ENCODE peak calls at places on chromosomes 12 and 14, in six cellular contexts. O, I, Z, W, D and G are unnamed samples.

GRCh38 chr12:68617160-68617926 is 6.6 kb downstream of the RAP1B start:
- DNase-seq in O (no peak), I (no peak), Z (peak; percentile 70), W (no peak), D (no peak), G (peak; percentile 78)

GRCh38 chr12:43154498-43155045 is 397.4 kb downstream of the ADAMTS20 start:
- DNase-seq in O (no peak), I (no peak), Z (no peak), W (no peak), D (no peak), G (no peak)

GRCh38 chr12:59808317-59808910 is 212.6 kb downstream of the SLC16A7 start:
- DNase-seq in O (no peak), I (no peak), Z (peak; percentile 66), W (no peak), D (no peak), G (peak; percentile 63)

GRCh38 chr12:26891704-26892103 is 46.1 kb downstream of the INTS13 start:
- DNase-seq in O (no peak), I (no peak), Z (no peak), W (no peak), D (no peak), G (no peak)

GRCh38 chr12:124695861-124696260 is 128.4 kb upstream of the NCOR2 start:
- DNase-seq in O (no peak), I (no peak), Z (no peak), W (peak; percentile 66), D (no peak), G (no peak)

GRCh38 chr14:99479160-99479902 is 1.3 kb downstream of the SETD3 start:
- DNase-seq in O (no peak), I (no peak), Z (peak; percentile 21), W (no peak), D (no peak), G (peak; percentile 15)

GRCh38 chr12:68673788-68674187 is 13.0 kb upstream of the NUP107 start:
- DNase-seq in O (no peak), I (no peak), Z (no peak), W (no peak), D (no peak), G (no peak)

GRCh38 chr12:91109148-91109564 is 2.1 kb downstream of the LUM start:
- DNase-seq in O (peak; percentile 83), I (no peak), Z (peak; percentile 84), W (peak; percentile 81), D (peak; percentile 66), G (peak; percentile 74)

GRCh38 chr12:11705010-11705409 is 55.5 kb downstream of the ETV6 start:
- DNase-seq in O (no peak), I (no peak), Z (peak; percentile 94), W (no peak), D (peak; percentile 23), G (peak; percentile 99)

GRCh38 chr12:110668480-110669192 is 20.3 kb downstream of the HVCN1 start:
- DNase-seq in O (no peak), I (no peak), Z (no peak), W (no peak), D (no peak), G (no peak)

GRCh38 chr12:86373813-86374212 is 117.6 kb upstream of the MGAT4C start:
- DNase-seq in O (no peak), I (no peak), Z (no peak), W (no peak), D (no peak), G (no peak)

GRCh38 chr12:20440408-20440807 is 72.1 kb downstream of the PDE3A start:
- DNase-seq in O (no peak), I (no peak), Z (no peak), W (no peak), D (no peak), G (no peak)

GRCh38 chr12:68376901-68377300 is 44.7 kb upstream of the MDM1 start:
- DNase-seq in O (no peak), I (no peak), Z (no peak), W (no peak), D (no peak), G (no peak)

GRCh38 chr14:69046468-69046867 is 67.4 kb upstream of the ACTN1 start:
- DNase-seq in O (peak; percentile 69), I (no peak), Z (peak; percentile 65), W (no peak), D (peak; percentile 37), G (peak; percentile 88)

GRCh38 chr12:130192667-130193345 is 30.5 kb downstream of the FZD10 start:
- DNase-seq in O (no peak), I (no peak), Z (no peak), W (no peak), D (no peak), G (no peak)

GRCh38 chr12:123483602-123484273 is 25.8 kb downstream of the SNRNP35 start:
- DNase-seq in O (no peak), I (no peak), Z (peak; percentile 18), W (no peak), D (no peak), G (no peak)

GRCh38 chr12:122724641-122725243 is 5.9 kb downstream of the HCAR1 start:
- DNase-seq in O (no peak), I (no peak), Z (no peak), W (no peak), D (no peak), G (no peak)

GRCh38 chr14:103007555-103007954 is 49.8 kb downstream of the CDC42BPB start:
- DNase-seq in O (no peak), I (no peak), Z (no peak), W (peak; percentile 32), D (no peak), G (no peak)

GRCh38 chr12:124759841-124760508 is 103.7 kb downstream of the SCARB1 start:
- DNase-seq in O (no peak), I (no peak), Z (peak; percentile 58), W (peak; percentile 50), D (no peak), G (no peak)

GRCh38 chr14:21112267-21112666 is 11.4 kb downstream of the TMEM253 start:
- DNase-seq in O (no peak), I (no peak), Z (no peak), W (no peak), D (no peak), G (no peak)

GRCh38 chr12:89709994-89710872 is 1.6 kb upstream of the ATP2B1 start:
- DNase-seq in O (peak; percentile 67), I (peak; percentile 7), Z (peak; percentile 51), W (peak; percentile 63), D (peak; percentile 60), G (no peak)

GRCh38 chr12:55940065-55940732 is 9.2 kb downstream of the DGKA start:
- DNase-seq in O (peak; percentile 84), I (peak; percentile 60), Z (peak; percentile 91), W (peak; percentile 81), D (peak; percentile 79), G (peak; percentile 87)

DNA sequence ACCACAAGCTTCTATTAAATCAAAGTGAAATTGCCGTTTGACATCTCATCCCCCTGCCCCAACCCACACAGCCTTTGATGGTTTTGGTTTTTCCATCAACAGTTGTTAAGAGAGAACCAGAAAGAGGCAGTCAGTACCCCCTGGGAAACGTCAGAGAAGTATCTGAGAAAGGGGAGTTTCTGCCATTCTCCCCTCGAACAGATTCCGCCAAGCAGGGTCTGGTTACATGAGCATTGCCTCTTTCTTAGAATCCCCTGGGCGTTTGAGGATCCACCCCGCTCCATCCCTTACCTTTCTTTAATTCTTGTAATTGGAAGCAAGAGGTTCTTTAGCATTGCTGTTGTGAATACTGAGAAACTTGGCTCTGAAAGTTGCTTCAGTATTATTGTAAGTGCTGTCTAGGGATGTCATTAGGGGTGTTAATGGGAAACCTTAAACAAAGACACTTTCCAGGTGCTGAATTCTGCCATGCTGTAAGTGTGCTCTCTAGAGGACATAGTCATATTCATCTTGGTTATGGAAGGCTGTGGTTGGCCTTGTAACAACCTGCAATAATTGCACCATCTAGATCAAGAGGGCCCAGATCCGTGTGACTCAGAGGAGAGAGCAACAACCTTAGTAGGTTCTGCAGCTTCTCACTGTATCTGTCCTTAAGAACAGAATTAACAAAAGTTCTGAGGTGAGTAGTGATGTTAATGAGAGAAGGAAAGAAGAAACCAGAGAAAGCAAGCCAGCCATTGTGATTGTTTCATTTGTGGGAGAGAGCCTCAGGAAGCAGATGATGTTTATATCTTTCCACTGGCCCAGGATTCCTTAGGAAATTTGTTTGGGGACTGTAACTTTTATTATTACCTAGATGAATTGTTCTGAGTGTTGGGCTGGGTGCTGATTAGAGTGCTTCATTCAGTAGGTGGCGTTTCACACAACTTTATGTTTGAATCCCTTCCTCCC is 8.9 kb downstream of the TMBIM6 start:
- DNase-seq in O (no peak), I (no peak), Z (peak; percentile 87), W (no peak), D (no peak), G (peak; percentile 86)
- TF ChIP-seq CTCF in O (no peak), I (no peak), Z (no peak), W (no peak), D (no peak), G (no peak)

DNA sequence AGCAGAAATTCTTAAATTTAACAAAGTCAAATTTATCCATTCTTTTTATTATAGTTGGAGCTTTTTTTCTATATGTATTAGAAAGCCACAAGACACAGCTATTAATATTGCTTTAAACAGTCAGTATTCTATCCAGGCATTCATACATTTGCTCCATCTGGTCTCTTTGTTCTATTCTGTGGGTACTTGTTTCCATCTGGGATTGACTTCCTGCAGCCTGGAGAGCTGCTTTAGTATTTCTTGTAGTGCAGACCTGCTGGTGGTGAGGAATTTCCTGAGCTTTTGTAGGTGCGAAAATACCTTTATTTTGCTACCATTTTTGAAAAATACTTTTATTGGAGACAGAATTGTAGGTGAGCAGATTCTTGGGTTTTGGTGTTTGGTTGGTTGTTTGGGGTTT is 29.0 kb downstream of the CCDC60 start:
- DNase-seq in O (no peak), I (no peak), Z (no peak), W (no peak), D (no peak), G (no peak)
- H3K4me3 ChIP-seq in O (no peak overlapping the region), I (no peak overlapping the region), Z (no peak overlapping the region), W (no peak overlapping the region), D (no peak overlapping the region), G (no peak overlapping the region)

GRCh38 chr14:64303471-64303917 is 9.3 kb upstream of the ESR2 start:
- DNase-seq in O (no peak), I (no peak), Z (peak; percentile 78), W (no peak), D (no peak), G (peak; percentile 77)
- TF ChIP-seq CTCF in O (peak; percentile 66), I (peak; percentile 80), Z (peak; percentile 73), W (peak; percentile 83), D (peak; percentile 75), G (peak; percentile 76)

GRCh38 chr12:49791700-49792099 is 36.5 kb downstream of the NCKAP5L start:
- DNase-seq in O (no peak), I (no peak), Z (no peak), W (no peak), D (no peak), G (no peak)

GRCh38 chr12:49790741-49791140 is 37.5 kb downstream of the NCKAP5L start:
- DNase-seq in O (no peak), I (no peak), Z (no peak), W (no peak), D (no peak), G (no peak)

GRCh38 chr12:49792181-49792970 is 35.8 kb downstream of the NCKAP5L start:
- DNase-seq in O (no peak), I (no peak), Z (no peak), W (no peak), D (no peak), G (no peak)

GRCh38 chr12:49789992-49790391 is 38.2 kb downstream of the NCKAP5L start:
- DNase-seq in O (no peak), I (no peak), Z (no peak), W (no peak), D (no peak), G (no peak)

DNA sequence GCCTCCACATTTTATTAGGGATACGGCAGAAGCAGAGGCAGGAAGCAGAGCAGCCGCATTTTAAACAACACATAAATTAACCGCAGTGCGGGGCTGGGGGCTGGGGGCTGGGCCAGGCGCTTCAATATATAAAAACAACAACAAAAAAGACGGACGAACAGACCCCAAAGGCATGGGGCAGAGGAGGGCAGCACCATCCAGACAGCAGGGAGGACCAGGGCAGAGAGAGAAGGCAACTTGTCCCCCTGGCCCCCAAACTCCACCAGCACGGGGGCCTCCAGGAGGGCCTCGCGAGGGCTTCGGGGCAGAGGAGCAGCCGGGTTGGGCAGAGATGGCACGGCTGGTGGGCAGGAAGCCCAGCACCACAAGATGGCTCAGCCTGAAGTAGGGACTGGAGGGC is 37.1 kb downstream of the NCKAP5L start:
- DNase-seq in O (no peak), I (no peak), Z (no peak), W (no peak), D (no peak), G (no peak)
- H3K4me3 ChIP-seq in O (no peak overlapping the region), I (no peak overlapping the region), Z (no peak overlapping the region), W (no peak overlapping the region), D (no peak overlapping the region), G (no peak overlapping the region)